ENCODE peak calls at places on chromosomes 7 and 10, in six cellular contexts. I, H, Q, J, B and Y are unnamed samples.

GRCh38 chr7:117169907-117170306 is 153.0 kb downstream of the WNT2 start:
- DNase-seq in Q (no peak), J (no peak), I (peak; percentile 88), B (no peak), H (no peak), Y (no peak)

GRCh38 chr7:101996876-101997275 is 179.4 kb downstream of the CUX1 start:
- DNase-seq in H (no peak), I (no peak), Q (no peak), J (no peak), B (no peak), Y (no peak)

GRCh38 chr10:118915161-118915560 is 114.4 kb upstream of the NANOS1 start:
- DNase-seq in B (no peak), H (no peak), J (no peak), I (no peak), Q (no peak), Y (no peak)

GRCh38 chr7:98414205-98414900 is 13.5 kb upstream of the BAIAP2L1 start:
- DNase-seq in H (no peak), J (no peak), Q (no peak), I (no peak), B (no peak), Y (no peak)

GRCh38 chr7:77331938-77332695 is 84.0 kb downstream of the GSAP start:
- DNase-seq in I (peak; percentile 90), J (peak; percentile 60), B (peak; percentile 15), Q (peak; percentile 22), H (peak; percentile 92), Y (peak; percentile 14)

GRCh38 chr7:151680810-151681209 is 161.1 kb upstream of the RHEB start:
- DNase-seq in I (no peak), B (no peak), Q (no peak), J (no peak), H (no peak), Y (no peak)

GRCh38 chr10:101136007-101136707 is 5.1 kb downstream of the TLX1 start:
- DNase-seq in H (no peak), I (peak; percentile 15), Q (no peak), B (no peak), J (peak; percentile 64), Y (no peak)

GRCh38 chr10:96287392-96288105 is 16.2 kb upstream of the BLNK start:
- DNase-seq in I (no peak), J (no peak), Q (no peak), B (no peak), H (peak; percentile 89), Y (peak; percentile 60)

GRCh38 chr10:88060762-88061161 is 197.3 kb downstream of the PTEN start:
- DNase-seq in J (no peak), H (no peak), B (no peak), Q (no peak), I (no peak), Y (no peak)

GRCh38 chr10:14606633-14607032 is 168.1 kb downstream of the FAM107B start:
- DNase-seq in Q (no peak), B (no peak), J (no peak), H (no peak), I (no peak), Y (no peak)

GRCh38 chr7:90347759-90348158 is 1.2 kb downstream of the GTPBP10 start:
- DNase-seq in Q (no peak), I (no peak), B (no peak), H (peak; percentile 52), J (no peak), Y (no peak)

GRCh38 chr10:96096958-96097357 is 33.1 kb upstream of the ZNF518A start:
- DNase-seq in B (no peak), Q (no peak), I (no peak), H (no peak), J (no peak), Y (no peak)

GRCh38 chr7:31437466-31437865 is 76.4 kb upstream of the ITPRID1 start:
- DNase-seq in Q (no peak), I (peak; percentile 13), B (no peak), H (no peak), J (no peak), Y (no peak)

GRCh38 chr7:117728858-117729257 is 144.4 kb downstream of the CTTNBP2 start:
- DNase-seq in I (no peak), H (no peak), B (peak; percentile 24), Q (no peak), J (no peak), Y (no peak)

GRCh38 chr10:11058965-11059364 is 41.3 kb downstream of the CELF2 start:
- DNase-seq in I (no peak), H (no peak), B (no peak), J (no peak), Q (no peak), Y (no peak)

GRCh38 chr7:13850185-13850752 is 139.2 kb downstream of the ETV1 start:
- DNase-seq in B (no peak), Q (peak; percentile 47), J (no peak), I (peak; percentile 97), H (peak; percentile 51), Y (peak; percentile 63)

GRCh38 chr7:159105066-159105780 is 39.4 kb downstream of the VIPR2 start:
- DNase-seq in H (no peak), I (no peak), Q (no peak), J (no peak), B (no peak), Y (no peak)